ENCODE peak calls at places on chromosomes 2 and 18, in nine cellular contexts. J, O, F, M, W, G, K, U and Y are unnamed samples.

GRCh38 chr2:10043256-10043905 is at the start of gene KLF11:
- DNase-seq in J (peak; percentile 66), O (peak; percentile 84), F (peak; percentile 72), M (peak; percentile 14), W (peak; percentile 78), G (peak; percentile 90), K (peak; percentile 60), U (peak; percentile 98), Y (peak; percentile 82)

GRCh38 chr2:32008811-32009478 is 1.9 kb downstream of the MEMO1 start:
- DNase-seq in J (peak; percentile 0), O (no peak), F (no peak), M (peak; percentile 4), W (peak; percentile 6), G (peak; percentile 55), K (no peak), U (no peak), Y (no peak)

GRCh38 chr2:136306801-136307200 is 188.9 kb upstream of the CXCR4 start:
- DNase-seq in J (no peak), O (no peak), F (no peak), M (no peak), W (no peak), G (peak; percentile 42), K (no peak), U (no peak), Y (no peak)

GRCh38 chr18:73841661-73842060 is 306.0 kb downstream of the FBXO15 start:
- DNase-seq in J (no peak), O (no peak), F (no peak), M (no peak), W (no peak), G (no peak), K (no peak), U (no peak), Y (no peak)

GRCh38 chr2:240999001-240999791 is 778 bp downstream of the SNED1 start:
- DNase-seq in J (no peak), O (peak; percentile 13), F (peak; percentile 1), M (no peak), W (no peak), G (peak; percentile 16), K (no peak), U (peak; percentile 89), Y (peak; percentile 46)

GRCh38 chr2:208867374-208867773 is 460.8 kb downstream of the PTH2R start:
- DNase-seq in J (no peak), O (no peak), F (no peak), M (no peak), W (no peak), G (no peak), K (no peak), U (no peak), Y (no peak)

GRCh38 chr2:33022989-33023731 is 76.4 kb downstream of the LTBP1 start:
- DNase-seq in J (no peak), O (no peak), F (no peak), M (no peak), W (no peak), G (no peak), K (no peak), U (no peak), Y (no peak)

GRCh38 chr2:79292231-79292785 is 132.8 kb upstream of the REG3A start:
- DNase-seq in J (no peak), O (no peak), F (no peak), M (no peak), W (no peak), G (no peak), K (no peak), U (no peak), Y (no peak)

GRCh38 chr2:41489638-41490037 is 558.2 kb upstream of the PKDCC start:
- DNase-seq in J (no peak), O (no peak), F (no peak), M (no peak), W (no peak), G (no peak), K (no peak), U (no peak), Y (no peak)

GRCh38 chr2:223779877-223780276 is 57.5 kb downstream of the AP1S3 start:
- DNase-seq in J (peak; percentile 19), O (peak; percentile 42), F (peak; percentile 11), M (no peak), W (peak; percentile 11), G (no peak), K (peak; percentile 19), U (no peak), Y (peak; percentile 10)

GRCh38 chr2:2902551-2903216 is 474.9 kb downstream of the EIPR1 start:
- DNase-seq in J (no peak), O (no peak), F (no peak), M (no peak), W (no peak), G (no peak), K (no peak), U (peak; percentile 45), Y (no peak)

GRCh38 chr2:104849618-104850097 is 4.3 kb upstream of the POU3F3 start:
- DNase-seq in J (peak; percentile 28), O (no peak), F (peak; percentile 57), M (peak; percentile 63), W (peak; percentile 29), G (peak; percentile 30), K (peak; percentile 62), U (no peak), Y (peak; percentile 34)

GRCh38 chr2:40317756-40318155 is 134.1 kb downstream of the SLC8A1 start:
- DNase-seq in J (no peak), O (no peak), F (no peak), M (no peak), W (no peak), G (no peak), K (no peak), U (no peak), Y (no peak)

GRCh38 chr18:75687626-75688025 is 260.1 kb upstream of the SMIM21 start:
- DNase-seq in J (no peak), O (no peak), F (no peak), M (no peak), W (no peak), G (no peak), K (no peak), U (no peak), Y (no peak)